ENCODE peak calls at places on chromosomes 7 and 10, in eight cellular contexts. One of them, this sample, is unnamed.

GRCh38 chr7:116542618-116543017 is 17.8 kb downstream of the CAV1 start:
- DNase-seq in osteocyte: no peak
- DNase-seq in retina: no peak
- DNase-seq in fibroblast of the conjunctiva: no peak
- DNase-seq in G401: no peak
- DNase-seq in NCI-H510A: no peak
- DNase-seq in memory B cell: no peak
- DNase-seq in tibial artery: no peak
- DNase-seq in this sample: no peak

GRCh38 chr7:102080371-102081243 is 206.1 kb upstream of the SH2B2 start:
- DNase-seq in osteocyte: no peak
- DNase-seq in memory B cell: no peak
- DNase-seq in fibroblast of the conjunctiva: no peak
- DNase-seq in retina: no peak
- DNase-seq in G401: peak; percentile 58
- DNase-seq in NCI-H510A: no peak
- DNase-seq in tibial artery: no peak
- DNase-seq in this sample: no peak

GRCh38 chr10:47366731-47367460 is 17.2 kb downstream of the ZNF488 start:
- DNase-seq in tibial artery: peak; percentile 19
- DNase-seq in NCI-H510A: no peak
- DNase-seq in memory B cell: no peak
- DNase-seq in osteocyte: no peak
- DNase-seq in G401: no peak
- DNase-seq in retina: no peak
- DNase-seq in fibroblast of the conjunctiva: no peak
- DNase-seq in this sample: peak; percentile 11

GRCh38 chr7:143046334-143046935 is 5.7 kb upstream of the OR6V1 start:
- DNase-seq in tibial artery: no peak
- DNase-seq in osteocyte: no peak
- DNase-seq in memory B cell: no peak
- DNase-seq in retina: no peak
- DNase-seq in fibroblast of the conjunctiva: no peak
- DNase-seq in NCI-H510A: no peak
- DNase-seq in G401: no peak
- DNase-seq in this sample: no peak

GRCh38 chr7:46220066-46220630 is 299.1 kb upstream of the IGFBP3 start:
- DNase-seq in osteocyte: no peak
- DNase-seq in retina: no peak
- DNase-seq in tibial artery: no peak
- DNase-seq in NCI-H510A: no peak
- DNase-seq in fibroblast of the conjunctiva: no peak
- DNase-seq in G401: peak; percentile 74
- DNase-seq in memory B cell: no peak
- DNase-seq in this sample: no peak

GRCh38 chr10:125159486-125159931 is 854 bp downstream of the CTBP2 start:
- DNase-seq in osteocyte: peak; percentile 83
- DNase-seq in G401: no peak
- DNase-seq in NCI-H510A: no peak
- DNase-seq in fibroblast of the conjunctiva: no peak
- DNase-seq in memory B cell: no peak
- DNase-seq in tibial artery: no peak
- DNase-seq in retina: no peak
- DNase-seq in this sample: peak; percentile 36

GRCh38 chr7:130930260-130930659 is 196.3 kb upstream of the KLF14 start:
- DNase-seq in tibial artery: no peak
- DNase-seq in memory B cell: peak; percentile 64
- DNase-seq in fibroblast of the conjunctiva: no peak
- DNase-seq in retina: no peak
- DNase-seq in NCI-H510A: no peak
- DNase-seq in osteocyte: no peak
- DNase-seq in G401: no peak
- DNase-seq in this sample: no peak

GRCh38 chr10:133150656-133151055 is 9.4 kb upstream of the KNDC1 start:
- DNase-seq in osteocyte: no peak
- DNase-seq in memory B cell: no peak
- DNase-seq in NCI-H510A: no peak
- DNase-seq in G401: no peak
- DNase-seq in fibroblast of the conjunctiva: no peak
- DNase-seq in retina: no peak
- DNase-seq in tibial artery: no peak
- DNase-seq in this sample: no peak

GRCh38 chr7:130758429-130759056 is 24.5 kb upstream of the KLF14 start:
- DNase-seq in tibial artery: no peak
- DNase-seq in retina: no peak
- DNase-seq in G401: peak; percentile 55
- DNase-seq in fibroblast of the conjunctiva: peak; percentile 68
- DNase-seq in NCI-H510A: no peak
- DNase-seq in memory B cell: peak; percentile 24
- DNase-seq in osteocyte: no peak
- DNase-seq in this sample: no peak

GRCh38 chr7:22572937-22573336 is 72.9 kb upstream of the STEAP1B start:
- DNase-seq in tibial artery: no peak
- DNase-seq in memory B cell: no peak
- DNase-seq in G401: no peak
- DNase-seq in osteocyte: no peak
- DNase-seq in fibroblast of the conjunctiva: no peak
- DNase-seq in NCI-H510A: no peak
- DNase-seq in retina: no peak
- DNase-seq in this sample: no peak

GRCh38 chr7:37391791-37392672 is 56.6 kb downstream of the ELMO1 start:
- DNase-seq in tibial artery: no peak
- DNase-seq in osteocyte: no peak
- DNase-seq in memory B cell: peak; percentile 3
- DNase-seq in NCI-H510A: no peak
- DNase-seq in fibroblast of the conjunctiva: no peak
- DNase-seq in retina: peak; percentile 12
- DNase-seq in G401: no peak
- DNase-seq in this sample: no peak

GRCh38 chr10:49228677-49229076 is 40.5 kb upstream of the TMEM273 start:
- DNase-seq in memory B cell: no peak
- DNase-seq in G401: no peak
- DNase-seq in tibial artery: no peak
- DNase-seq in fibroblast of the conjunctiva: no peak
- DNase-seq in retina: no peak
- DNase-seq in NCI-H510A: peak; percentile 24
- DNase-seq in osteocyte: peak; percentile 70
- DNase-seq in this sample: no peak

GRCh38 chr10:75544923-75545322 is 113.5 kb downstream of the LRMDA start:
- DNase-seq in osteocyte: no peak
- DNase-seq in memory B cell: no peak
- DNase-seq in tibial artery: no peak
- DNase-seq in retina: no peak
- DNase-seq in fibroblast of the conjunctiva: no peak
- DNase-seq in G401: no peak
- DNase-seq in NCI-H510A: no peak
- DNase-seq in this sample: no peak

GRCh38 chr7:45391618-45392451 is 182.3 kb upstream of the ADCY1 start:
- DNase-seq in memory B cell: no peak
- DNase-seq in NCI-H510A: no peak
- DNase-seq in G401: no peak
- DNase-seq in tibial artery: no peak
- DNase-seq in osteocyte: no peak
- DNase-seq in fibroblast of the conjunctiva: no peak
- DNase-seq in retina: no peak
- DNase-seq in this sample: no peak

GRCh38 chr10:100327007-100327700 is 2.9 kb downstream of the PKD2L1 start:
- DNase-seq in G401: no peak
- DNase-seq in fibroblast of the conjunctiva: no peak
- DNase-seq in NCI-H510A: no peak
- DNase-seq in osteocyte: no peak
- DNase-seq in retina: no peak
- DNase-seq in tibial artery: no peak
- DNase-seq in memory B cell: peak; percentile 80
- DNase-seq in this sample: peak; percentile 42

GRCh38 chr10:95745487-95745886 is 10.5 kb upstream of the ENTPD1 start:
- DNase-seq in fibroblast of the conjunctiva: no peak
- DNase-seq in NCI-H510A: no peak
- DNase-seq in retina: no peak
- DNase-seq in osteocyte: no peak
- DNase-seq in tibial artery: no peak
- DNase-seq in memory B cell: no peak
- DNase-seq in G401: no peak
- DNase-seq in this sample: no peak

GRCh38 chr7:25839084-25839769 is 312.8 kb upstream of the NFE2L3 start:
- DNase-seq in G401: peak; percentile 15
- DNase-seq in retina: no peak
- DNase-seq in osteocyte: no peak
- DNase-seq in tibial artery: no peak
- DNase-seq in memory B cell: no peak
- DNase-seq in fibroblast of the conjunctiva: no peak
- DNase-seq in NCI-H510A: no peak
- DNase-seq in this sample: no peak

GRCh38 chr10:95188593-95188992 is 5.4 kb upstream of the ACSM6 start:
- DNase-seq in memory B cell: no peak
- DNase-seq in NCI-H510A: no peak
- DNase-seq in G401: no peak
- DNase-seq in fibroblast of the conjunctiva: no peak
- DNase-seq in osteocyte: no peak
- DNase-seq in retina: no peak
- DNase-seq in tibial artery: no peak
- DNase-seq in this sample: no peak

GRCh38 chr10:22652988-22653431 is 61.4 kb downstream of the PIP4K2A start:
- DNase-seq in fibroblast of the conjunctiva: no peak
- DNase-seq in NCI-H510A: no peak
- DNase-seq in tibial artery: no peak
- DNase-seq in G401: no peak
- DNase-seq in osteocyte: no peak
- DNase-seq in retina: no peak
- DNase-seq in memory B cell: no peak
- DNase-seq in this sample: no peak

GRCh38 chr10:105073999-105074398 is 432.9 kb downstream of the SORCS3 start:
- DNase-seq in G401: no peak
- DNase-seq in fibroblast of the conjunctiva: no peak
- DNase-seq in memory B cell: no peak
- DNase-seq in osteocyte: no peak
- DNase-seq in NCI-H510A: no peak
- DNase-seq in tibial artery: no peak
- DNase-seq in retina: no peak
- DNase-seq in this sample: no peak

GRCh38 chr10:117004627-117005453 is at the start of gene SHTN1:
- DNase-seq in fibroblast of the conjunctiva: no peak
- DNase-seq in G401: peak; percentile 75
- DNase-seq in osteocyte: peak; percentile 87
- DNase-seq in retina: peak; percentile 88
- DNase-seq in memory B cell: no peak
- DNase-seq in NCI-H510A: peak; percentile 77
- DNase-seq in tibial artery: peak; percentile 81
- DNase-seq in this sample: peak; percentile 94

GRCh38 chr7:133645870-133646492 is 393.1 kb downstream of the EXOC4 start:
- DNase-seq in fibroblast of the conjunctiva: no peak
- DNase-seq in G401: no peak
- DNase-seq in NCI-H510A: no peak
- DNase-seq in retina: no peak
- DNase-seq in tibial artery: no peak
- DNase-seq in memory B cell: no peak
- DNase-seq in osteocyte: no peak
- DNase-seq in this sample: no peak

GRCh38 chr10:114638874-114639625 is 19.0 kb downstream of the ABLIM1 start:
- DNase-seq in NCI-H510A: no peak
- DNase-seq in tibial artery: no peak
- DNase-seq in G401: peak; percentile 47
- DNase-seq in retina: peak; percentile 84
- DNase-seq in memory B cell: no peak
- DNase-seq in fibroblast of the conjunctiva: peak; percentile 32
- DNase-seq in osteocyte: no peak
- DNase-seq in this sample: no peak

GRCh38 chr10:96390460-96390864 is 31.7 kb upstream of the OPALIN start:
- DNase-seq in NCI-H510A: no peak
- DNase-seq in tibial artery: peak; percentile 90
- DNase-seq in memory B cell: no peak
- DNase-seq in G401: peak; percentile 97
- DNase-seq in fibroblast of the conjunctiva: no peak
- DNase-seq in osteocyte: no peak
- DNase-seq in retina: no peak
- DNase-seq in this sample: peak; percentile 92

GRCh38 chr7:2726316-2727018 is 38.5 kb downstream of the AMZ1 start:
- DNase-seq in NCI-H510A: no peak
- DNase-seq in G401: no peak
- DNase-seq in osteocyte: no peak
- DNase-seq in tibial artery: peak; percentile 59
- DNase-seq in memory B cell: no peak
- DNase-seq in retina: no peak
- DNase-seq in fibroblast of the conjunctiva: no peak
- DNase-seq in this sample: peak; percentile 13

GRCh38 chr10:132355297-132355696 is 23.3 kb downstream of the LRRC27 start:
- DNase-seq in memory B cell: no peak
- DNase-seq in retina: no peak
- DNase-seq in tibial artery: peak; percentile 49
- DNase-seq in NCI-H510A: no peak
- DNase-seq in fibroblast of the conjunctiva: no peak
- DNase-seq in osteocyte: no peak
- DNase-seq in G401: no peak
- DNase-seq in this sample: no peak

GRCh38 chr7:17786314-17786852 is 153.9 kb downstream of the SNX13 start:
- DNase-seq in NCI-H510A: no peak
- DNase-seq in G401: no peak
- DNase-seq in retina: no peak
- DNase-seq in memory B cell: no peak
- DNase-seq in osteocyte: no peak
- DNase-seq in fibroblast of the conjunctiva: no peak
- DNase-seq in tibial artery: no peak
- DNase-seq in this sample: no peak

GRCh38 chr7:137146552-137146961 is 197.0 kb downstream of the PTN start:
- DNase-seq in retina: no peak
- DNase-seq in NCI-H510A: no peak
- DNase-seq in tibial artery: no peak
- DNase-seq in memory B cell: no peak
- DNase-seq in fibroblast of the conjunctiva: no peak
- DNase-seq in osteocyte: no peak
- DNase-seq in G401: no peak
- DNase-seq in this sample: no peak

GRCh38 chr7:38660427-38661099 is 29.4 kb upstream of the AMPH start:
- DNase-seq in osteocyte: no peak
- DNase-seq in retina: peak; percentile 21
- DNase-seq in tibial artery: no peak
- DNase-seq in G401: peak; percentile 34
- DNase-seq in NCI-H510A: no peak
- DNase-seq in memory B cell: peak; percentile 49
- DNase-seq in fibroblast of the conjunctiva: peak; percentile 47
- DNase-seq in this sample: no peak

GRCh38 chr7:127588697-127589482 is 679 bp downstream of the ARF5 start:
- DNase-seq in fibroblast of the conjunctiva: peak; percentile 34
- DNase-seq in G401: peak; percentile 81
- DNase-seq in osteocyte: no peak
- DNase-seq in retina: peak; percentile 84
- DNase-seq in NCI-H510A: peak; percentile 21
- DNase-seq in tibial artery: peak; percentile 78
- DNase-seq in memory B cell: no peak
- DNase-seq in this sample: peak; percentile 73

GRCh38 chr10:55852850-55853249 is 508.2 kb downstream of the ZWINT start:
- DNase-seq in NCI-H510A: no peak
- DNase-seq in retina: no peak
- DNase-seq in osteocyte: no peak
- DNase-seq in tibial artery: no peak
- DNase-seq in memory B cell: no peak
- DNase-seq in G401: no peak
- DNase-seq in fibroblast of the conjunctiva: no peak
- DNase-seq in this sample: no peak

GRCh38 chr7:134766779-134767566 is 12.5 kb upstream of the CALD1 start:
- DNase-seq in retina: peak; percentile 22
- DNase-seq in fibroblast of the conjunctiva: no peak
- DNase-seq in NCI-H510A: no peak
- DNase-seq in memory B cell: peak; percentile 34
- DNase-seq in tibial artery: no peak
- DNase-seq in osteocyte: no peak
- DNase-seq in G401: no peak
- DNase-seq in this sample: no peak

GRCh38 chr10:26821699-26822542 is 38.8 kb downstream of the ABI1 start:
- DNase-seq in fibroblast of the conjunctiva: no peak
- DNase-seq in G401: no peak
- DNase-seq in memory B cell: no peak
- DNase-seq in tibial artery: no peak
- DNase-seq in osteocyte: no peak
- DNase-seq in retina: no peak
- DNase-seq in NCI-H510A: no peak
- DNase-seq in this sample: no peak

GRCh38 chr7:18655506-18655905 is 160.0 kb downstream of the HDAC9 start:
- DNase-seq in NCI-H510A: no peak
- DNase-seq in memory B cell: no peak
- DNase-seq in osteocyte: no peak
- DNase-seq in fibroblast of the conjunctiva: no peak
- DNase-seq in tibial artery: no peak
- DNase-seq in retina: no peak
- DNase-seq in G401: no peak
- DNase-seq in this sample: no peak

This sample was measured in stomach.